ENCODE peak calls at places on chromosomes 7 and 10, in nine cellular contexts. P, J, T, Y, I, H, U, Z and E are unnamed samples.
A peak's percentile ranks its signal among the peaks of the same experiment; 100 is the strongest.

GRCh38 chr7:71988176-71988575 is 424.0 kb downstream of the CALN1 start:
- DNase-seq in Y (no peak), I (no peak), Z (no peak), P (no peak), U (no peak), H (no peak), T (no peak), J (no peak), E (no peak)

GRCh38 chr10:102281103-102281502 is 35.8 kb downstream of the GBF1 start:
- DNase-seq in T (no peak), Y (no peak), U (no peak), H (no peak), J (no peak), P (no peak), I (no peak), Z (no peak), E (no peak)

GRCh38 chr7:157690833-157691382 is 354.1 kb downstream of the DNAJB6 start:
- DNase-seq in H (no peak), J (no peak), Z (no peak), P (no peak), Y (no peak), I (peak; percentile 81), U (peak; percentile 40), T (peak; percentile 57), E (no peak)

GRCh38 chr10:72852428-72852827 is 41.1 kb upstream of the OIT3 start:
- DNase-seq in H (no peak), P (no peak), J (no peak), Z (no peak), U (no peak), Y (no peak), I (no peak), T (no peak), E (no peak)

GRCh38 chr10:119655566-119656001 is 4.4 kb downstream of the BAG3 start:
- DNase-seq in Y (no peak), H (no peak), J (peak; percentile 70), Z (no peak), T (peak; percentile 26), P (peak; percentile 61), I (peak; percentile 84), U (no peak), E (peak; percentile 3)

GRCh38 chr10:53209941-53210611 is 437.5 kb upstream of the MBL2 start:
- DNase-seq in I (no peak), Z (peak; percentile 6), Y (no peak), U (no peak), T (peak; percentile 0), H (no peak), P (no peak), J (peak; percentile 33), E (no peak)

GRCh38 chr7:37352974-37353948 is 95.4 kb downstream of the ELMO1 start:
- DNase-seq in I (no peak), J (peak; percentile 33), H (no peak), U (no peak), Y (no peak), P (peak; percentile 74), Z (peak; percentile 12), T (no peak), E (peak; percentile 67)

GRCh38 chr7:123795917-123796316 is 47.1 kb upstream of the WASL start:
- DNase-seq in J (no peak), U (no peak), Y (no peak), H (no peak), I (no peak), Z (no peak), P (no peak), T (no peak), E (no peak)

GRCh38 chr7:30531286-30531685 is 26.7 kb upstream of the GGCT start:
- DNase-seq in H (no peak), T (no peak), Y (no peak), I (no peak), U (no peak), P (no peak), Z (no peak), J (no peak), E (no peak)

GRCh38 chr10:80186364-80187012 is 18.8 kb downstream of the ANXA11 start:
- DNase-seq in J (no peak), Z (no peak), H (no peak), P (no peak), I (no peak), T (peak; percentile 80), U (no peak), Y (no peak), E (no peak)

GRCh38 chr7:44093102-44093641 is 10.8 kb upstream of the POLM start:
- DNase-seq in T (no peak), H (no peak), Z (no peak), J (no peak), Y (no peak), U (no peak), I (no peak), P (no peak), E (no peak)

GRCh38 chr7:35753761-35754603 is 46.9 kb upstream of the SEPTIN7 start:
- DNase-seq in Z (no peak), Y (no peak), J (no peak), H (no peak), U (no peak), I (peak; percentile 58), P (no peak), T (no peak), E (no peak)

GRCh38 chr10:112821042-112821441 is 129.0 kb upstream of the TCF7L2 start:
- DNase-seq in I (no peak), H (no peak), T (no peak), Z (no peak), J (no peak), Y (no peak), P (no peak), U (no peak), E (no peak)

GRCh38 chr10:42932116-42932515 is 144.8 kb upstream of the RET start:
- DNase-seq in T (no peak), Z (no peak), I (no peak), P (no peak), H (no peak), U (no peak), J (no peak), Y (no peak), E (no peak)

GRCh38 chr7:134886353-134887057 is 99.8 kb upstream of the AGBL3 start:
- DNase-seq in J (no peak), Z (peak; percentile 40), U (no peak), Y (no peak), P (no peak), I (peak; percentile 77), H (no peak), T (peak; percentile 73), E (no peak)

GRCh38 chr10:132179551-132180392 is 7.0 kb upstream of the DPYSL4 start:
- DNase-seq in J (no peak), T (no peak), Y (no peak), H (no peak), I (no peak), Z (no peak), U (no peak), P (no peak), E (no peak)

GRCh38 chr7:37666026-37666780 is 17.4 kb upstream of the GPR141 start:
- DNase-seq in U (no peak), I (no peak), P (no peak), H (no peak), Y (no peak), T (no peak), Z (no peak), J (peak; percentile 25), E (no peak)

GRCh38 chr10:4704034-4704545 is 121.9 kb upstream of the AKR1E2 start:
- DNase-seq in Z (no peak), H (no peak), I (peak; percentile 94), T (no peak), J (no peak), P (no peak), U (no peak), Y (peak; percentile 69), E (no peak)

GRCh38 chr7:151008143-151008510 is 16.2 kb downstream of the ATG9B start:
- DNase-seq in J (no peak), I (no peak), P (no peak), Y (no peak), Z (no peak), U (no peak), T (no peak), H (no peak), E (no peak)

GRCh38 chr7:99109108-99110051 is 34.5 kb downstream of the SMURF1 start:
- DNase-seq in H (no peak), Z (no peak), T (no peak), P (no peak), J (no peak), U (no peak), Y (no peak), I (peak; percentile 47), E (no peak)

GRCh38 chr7:14233026-14233897 is 243.8 kb upstream of the ETV1 start:
- DNase-seq in Z (no peak), P (no peak), I (peak; percentile 72), H (no peak), J (no peak), U (no peak), Y (no peak), T (peak; percentile 86), E (no peak)

GRCh38 chr10:15813415-15813814 is 46.9 kb downstream of the MINDY3 start:
- DNase-seq in Y (no peak), I (peak; percentile 40), H (no peak), T (no peak), P (no peak), J (no peak), U (no peak), Z (no peak), E (no peak)

GRCh38 chr7:57381581-57381980 is 68.4 kb upstream of the ZNF716 start:
- DNase-seq in J (no peak), P (no peak), H (no peak), U (no peak), T (no peak), Z (no peak), I (no peak), Y (no peak), E (no peak)

GRCh38 chr7:4023502-4023901 is 658.6 kb upstream of the FOXK1 start:
- DNase-seq in T (no peak), H (no peak), Y (no peak), J (no peak), I (no peak), P (no peak), Z (no peak), U (no peak), E (no peak)

GRCh38 chr10:84335516-84335915 is 7.1 kb downstream of the CCSER2 start:
- DNase-seq in T (no peak), U (no peak), Z (no peak), I (no peak), H (no peak), J (no peak), P (no peak), Y (no peak), E (no peak)

GRCh38 chr10:121527690-121528089 is 70.6 kb downstream of the FGFR2 start:
- DNase-seq in P (no peak), U (no peak), Y (no peak), T (no peak), Z (peak; percentile 36), H (no peak), I (peak; percentile 59), J (peak; percentile 6), E (no peak)

GRCh38 chr7:51255536-51256243 is 60.9 kb downstream of the COBL start:
- DNase-seq in I (no peak), P (no peak), H (no peak), Y (no peak), T (no peak), Z (no peak), J (no peak), U (no peak), E (no peak)

GRCh38 chr7:30923774-30924413 is 12.2 kb downstream of the AQP1 start:
- DNase-seq in H (no peak), U (peak; percentile 47), Y (no peak), P (no peak), J (no peak), T (no peak), I (no peak), Z (no peak), E (no peak)

GRCh38 chr10:53025172-53025651 is 252.6 kb upstream of the MBL2 start:
- DNase-seq in Y (no peak), H (no peak), P (no peak), U (no peak), J (no peak), Z (no peak), T (no peak), I (no peak), E (no peak)

GRCh38 chr7:150937848-150938561 is 40.1 kb downstream of the KCNH2 start:
- DNase-seq in T (peak; percentile 63), J (no peak), U (peak; percentile 38), H (no peak), Y (no peak), P (peak; percentile 32), Z (no peak), I (peak; percentile 3), E (no peak)

GRCh38 chr7:110835889-110836288 is 255.0 kb upstream of the LRRN3 start:
- DNase-seq in P (no peak), I (no peak), Z (no peak), Y (no peak), H (no peak), T (no peak), J (no peak), U (no peak), E (no peak)